ENCODE peak calls at places on chromosome X, in nine cellular contexts. One of them, this sample, is unnamed.

GRCh38 chrX:1178580-1179057 is 33.8 kb downstream of the CRLF2 start:
- DNase-seq in fibroblast of lung: no peak
- DNase-seq in OCI-LY7: no peak
- DNase-seq in left ventricle myocardium inferior: no peak
- DNase-seq in DND-41: no peak
- DNase-seq in suprapubic skin: no peak
- DNase-seq in heart left ventricle: no peak
- DNase-seq in A549: peak; percentile 62
- DNase-seq in mammary epithelial cell: peak; percentile 59
- DNase-seq in this sample: no peak

GRCh38 chrX:23784487-23785301 is 1.7 kb downstream of the SAT1 start:
- DNase-seq in A549: peak; percentile 64
- DNase-seq in left ventricle myocardium inferior: no peak
- DNase-seq in mammary epithelial cell: peak; percentile 81
- DNase-seq in heart left ventricle: no peak
- DNase-seq in suprapubic skin: no peak
- DNase-seq in OCI-LY7: peak; percentile 63
- DNase-seq in fibroblast of lung: peak; percentile 94
- DNase-seq in DND-41: no peak
- DNase-seq in this sample: peak; percentile 34

GRCh38 chrX:23937100-23937499 is 29.3 kb downstream of the CXorf58 start:
- DNase-seq in mammary epithelial cell: no peak
- DNase-seq in heart left ventricle: no peak
- DNase-seq in left ventricle myocardium inferior: no peak
- DNase-seq in OCI-LY7: no peak
- DNase-seq in suprapubic skin: no peak
- DNase-seq in DND-41: no peak
- DNase-seq in A549: peak; percentile 9
- DNase-seq in fibroblast of lung: no peak
- DNase-seq in this sample: no peak

GRCh38 chrX:118164138-118164537 is 47.5 kb upstream of the KLHL13 start:
- DNase-seq in mammary epithelial cell: peak; percentile 43
- DNase-seq in A549: no peak
- DNase-seq in heart left ventricle: no peak
- DNase-seq in fibroblast of lung: no peak
- DNase-seq in OCI-LY7: no peak
- DNase-seq in suprapubic skin: no peak
- DNase-seq in DND-41: no peak
- DNase-seq in left ventricle myocardium inferior: no peak
- DNase-seq in this sample: no peak

GRCh38 chrX:12898073-12898472 is 8.3 kb upstream of the TLR8 start:
- DNase-seq in heart left ventricle: no peak
- DNase-seq in DND-41: no peak
- DNase-seq in left ventricle myocardium inferior: no peak
- DNase-seq in mammary epithelial cell: no peak
- DNase-seq in fibroblast of lung: no peak
- DNase-seq in suprapubic skin: no peak
- DNase-seq in OCI-LY7: no peak
- DNase-seq in A549: no peak
- DNase-seq in this sample: no peak

GRCh38 chrX:82208976-82209375 is 1007.1 kb downstream of the SH3BGRL start:
- DNase-seq in left ventricle myocardium inferior: no peak
- DNase-seq in mammary epithelial cell: no peak
- DNase-seq in A549: no peak
- DNase-seq in fibroblast of lung: no peak
- DNase-seq in suprapubic skin: no peak
- DNase-seq in heart left ventricle: no peak
- DNase-seq in OCI-LY7: no peak
- DNase-seq in DND-41: no peak
- DNase-seq in this sample: no peak

GRCh38 chrX:149531599-149531998 is 9.2 kb upstream of the EOLA1 start:
- DNase-seq in suprapubic skin: no peak
- DNase-seq in fibroblast of lung: no peak
- DNase-seq in mammary epithelial cell: no peak
- DNase-seq in DND-41: no peak
- DNase-seq in OCI-LY7: peak; percentile 39
- DNase-seq in A549: no peak
- DNase-seq in heart left ventricle: no peak
- DNase-seq in left ventricle myocardium inferior: no peak
- DNase-seq in this sample: no peak

GRCh38 chrX:71935542-71935941 is 24.9 kb downstream of the NHSL2 start:
- DNase-seq in DND-41: no peak
- DNase-seq in suprapubic skin: no peak
- DNase-seq in mammary epithelial cell: no peak
- DNase-seq in left ventricle myocardium inferior: no peak
- DNase-seq in fibroblast of lung: no peak
- DNase-seq in OCI-LY7: no peak
- DNase-seq in A549: no peak
- DNase-seq in heart left ventricle: no peak
- DNase-seq in this sample: no peak

GRCh38 chrX:107659768-107660167 is 31.5 kb downstream of the PRPS1 start:
- DNase-seq in DND-41: peak; percentile 17
- DNase-seq in fibroblast of lung: peak; percentile 84
- DNase-seq in A549: peak; percentile 47
- DNase-seq in OCI-LY7: peak; percentile 48
- DNase-seq in heart left ventricle: no peak
- DNase-seq in suprapubic skin: no peak
- DNase-seq in mammary epithelial cell: peak; percentile 27
- DNase-seq in left ventricle myocardium inferior: no peak
- DNase-seq in this sample: no peak

GRCh38 chrX:20362268-20363002 is 95.7 kb upstream of the RPS6KA3 start:
- DNase-seq in fibroblast of lung: peak; percentile 47
- DNase-seq in DND-41: no peak
- DNase-seq in suprapubic skin: no peak
- DNase-seq in left ventricle myocardium inferior: no peak
- DNase-seq in A549: peak; percentile 95
- DNase-seq in OCI-LY7: no peak
- DNase-seq in mammary epithelial cell: no peak
- DNase-seq in heart left ventricle: no peak
- DNase-seq in this sample: no peak

GRCh38 chrX:7987160-7987992 is 60.2 kb upstream of the PNPLA4 start:
- DNase-seq in mammary epithelial cell: peak; percentile 32
- DNase-seq in DND-41: no peak
- DNase-seq in suprapubic skin: no peak
- DNase-seq in fibroblast of lung: no peak
- DNase-seq in A549: no peak
- DNase-seq in heart left ventricle: no peak
- DNase-seq in OCI-LY7: peak; percentile 1
- DNase-seq in left ventricle myocardium inferior: no peak
- DNase-seq in this sample: no peak

GRCh38 chrX:65679071-65679540 is 11.7 kb downstream of the MSN start:
- DNase-seq in mammary epithelial cell: peak; percentile 77
- DNase-seq in suprapubic skin: no peak
- DNase-seq in fibroblast of lung: no peak
- DNase-seq in heart left ventricle: no peak
- DNase-seq in DND-41: no peak
- DNase-seq in OCI-LY7: no peak
- DNase-seq in A549: peak; percentile 62
- DNase-seq in left ventricle myocardium inferior: no peak
- DNase-seq in this sample: no peak

GRCh38 chrX:41705680-41706374 is 17.1 kb downstream of the GPR34 start:
- DNase-seq in fibroblast of lung: no peak
- DNase-seq in mammary epithelial cell: no peak
- DNase-seq in left ventricle myocardium inferior: no peak
- DNase-seq in suprapubic skin: no peak
- DNase-seq in DND-41: peak; percentile 23
- DNase-seq in A549: no peak
- DNase-seq in heart left ventricle: no peak
- DNase-seq in OCI-LY7: peak; percentile 76
- DNase-seq in this sample: no peak

GRCh38 chrX:41703574-41704029 is 14.8 kb downstream of the GPR34 start:
- DNase-seq in DND-41: no peak
- DNase-seq in mammary epithelial cell: no peak
- DNase-seq in left ventricle myocardium inferior: no peak
- DNase-seq in OCI-LY7: no peak
- DNase-seq in suprapubic skin: no peak
- DNase-seq in heart left ventricle: no peak
- DNase-seq in fibroblast of lung: no peak
- DNase-seq in A549: no peak
- DNase-seq in this sample: no peak

GRCh38 chrX:41707218-41707617 is 16.8 kb upstream of the GPR82 start:
- DNase-seq in OCI-LY7: peak; percentile 50
- DNase-seq in suprapubic skin: no peak
- DNase-seq in left ventricle myocardium inferior: no peak
- DNase-seq in A549: no peak
- DNase-seq in mammary epithelial cell: no peak
- DNase-seq in heart left ventricle: no peak
- DNase-seq in fibroblast of lung: no peak
- DNase-seq in DND-41: no peak
- DNase-seq in this sample: no peak

DNA sequence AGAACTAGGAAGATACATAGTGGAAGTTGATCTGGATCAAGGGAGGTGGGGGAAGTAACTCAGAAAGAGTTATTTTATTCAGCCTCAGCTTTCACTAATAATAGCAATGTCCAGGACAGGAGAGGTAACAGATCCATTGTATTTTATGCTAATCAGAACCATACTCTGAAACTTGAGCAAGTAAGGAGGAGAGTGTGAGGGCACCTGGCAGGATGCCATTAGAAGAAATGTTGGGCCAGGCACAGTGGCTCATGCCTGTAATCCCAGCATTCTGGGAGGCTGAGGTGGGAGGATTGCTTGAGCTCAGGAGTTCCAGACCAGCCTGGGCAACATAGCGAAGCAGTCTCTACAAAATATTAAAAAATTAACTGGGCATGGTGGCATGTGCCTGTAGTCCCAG is 16.3 kb downstream of the GPR34 start:
- DNase-seq in OCI-LY7: no peak
- DNase-seq in mammary epithelial cell: no peak
- DNase-seq in DND-41: no peak
- DNase-seq in left ventricle myocardium inferior: no peak
- DNase-seq in heart left ventricle: no peak
- DNase-seq in suprapubic skin: no peak
- DNase-seq in fibroblast of lung: no peak
- DNase-seq in A549: no peak
- DNase-seq in this sample: no peak
- H3K4me3 ChIP-seq in OCI-LY7: peak overlapping the region; percentile 6
- H3K4me3 ChIP-seq in mammary epithelial cell: no peak overlapping the region
- H3K4me3 ChIP-seq in DND-41: no peak overlapping the region
- H3K4me3 ChIP-seq in left ventricle myocardium inferior: no peak overlapping the region
- H3K4me3 ChIP-seq in heart left ventricle: no peak overlapping the region
- H3K4me3 ChIP-seq in suprapubic skin: no peak overlapping the region
- H3K4me3 ChIP-seq in fibroblast of lung: no peak overlapping the region
- H3K4me3 ChIP-seq in A549: no peak overlapping the region
- H3K4me3 ChIP-seq in this sample: no peak overlapping the region

GRCh38 chrX:10014462-10015373 is 47.6 kb downstream of the CLDN34 start:
- DNase-seq in left ventricle myocardium inferior: peak; percentile 91
- DNase-seq in suprapubic skin: peak; percentile 90
- DNase-seq in DND-41: peak; percentile 87
- DNase-seq in heart left ventricle: peak; percentile 93
- DNase-seq in A549: peak; percentile 94
- DNase-seq in mammary epithelial cell: peak; percentile 77
- DNase-seq in OCI-LY7: peak; percentile 77
- DNase-seq in fibroblast of lung: peak; percentile 90
- DNase-seq in this sample: peak; percentile 51

GRCh38 chrX:10012776-10013175 is 45.6 kb downstream of the CLDN34 start:
- DNase-seq in left ventricle myocardium inferior: no peak
- DNase-seq in OCI-LY7: no peak
- DNase-seq in A549: no peak
- DNase-seq in fibroblast of lung: no peak
- DNase-seq in DND-41: no peak
- DNase-seq in suprapubic skin: no peak
- DNase-seq in heart left ventricle: no peak
- DNase-seq in mammary epithelial cell: no peak
- DNase-seq in this sample: no peak

GRCh38 chrX:10016516-10017132 is 49.5 kb downstream of the CLDN34 start:
- DNase-seq in fibroblast of lung: peak; percentile 48
- DNase-seq in DND-41: no peak
- DNase-seq in OCI-LY7: no peak
- DNase-seq in mammary epithelial cell: no peak
- DNase-seq in A549: no peak
- DNase-seq in heart left ventricle: no peak
- DNase-seq in left ventricle myocardium inferior: no peak
- DNase-seq in suprapubic skin: no peak
- DNase-seq in this sample: no peak

GRCh38 chrX:10017866-10018265 is 50.7 kb downstream of the CLDN34 start:
- DNase-seq in OCI-LY7: peak; percentile 21
- DNase-seq in mammary epithelial cell: peak; percentile 76
- DNase-seq in fibroblast of lung: peak; percentile 56
- DNase-seq in left ventricle myocardium inferior: no peak
- DNase-seq in A549: peak; percentile 72
- DNase-seq in suprapubic skin: no peak
- DNase-seq in DND-41: no peak
- DNase-seq in heart left ventricle: no peak
- DNase-seq in this sample: peak; percentile 44

DNA sequence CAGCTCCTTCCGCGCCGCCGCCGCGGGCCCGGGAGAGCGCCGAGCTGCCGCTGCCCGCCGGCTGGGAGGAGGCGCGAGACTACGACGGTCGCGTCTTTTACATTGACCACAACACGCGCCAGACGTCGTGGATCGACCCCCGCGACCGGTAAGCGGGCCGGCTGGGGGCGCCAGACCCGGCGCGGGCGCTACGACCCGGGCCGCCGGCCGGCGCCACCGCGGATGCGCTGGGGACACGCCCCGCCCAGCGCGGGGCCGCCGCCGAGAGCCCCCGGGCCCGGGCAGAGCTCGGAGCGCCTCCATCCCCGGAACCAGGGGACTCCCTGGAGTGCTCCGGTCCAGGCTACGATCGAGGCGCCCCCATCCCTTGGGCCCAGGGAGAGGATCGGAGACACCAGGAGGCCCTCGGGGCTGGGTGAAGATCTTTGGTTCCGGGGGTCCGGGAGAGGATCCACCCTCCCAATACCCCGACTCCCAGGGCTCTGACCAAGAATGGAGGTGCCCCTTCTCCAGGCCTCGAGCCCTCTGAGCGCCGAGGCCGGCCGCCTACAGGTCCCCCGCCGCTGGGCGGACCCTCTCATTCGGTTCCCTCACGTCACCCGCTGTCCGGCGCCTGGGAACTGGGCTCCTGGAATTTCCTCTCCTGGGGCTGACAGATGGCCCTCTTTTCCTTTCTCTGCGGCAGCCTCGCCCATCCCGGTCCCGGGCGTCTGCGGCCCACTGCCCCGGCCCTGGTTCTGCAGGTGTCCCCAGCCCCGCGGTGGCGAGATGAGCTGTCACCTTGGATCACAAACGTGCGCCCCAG is 48.8 kb downstream of the CLDN34 start:
- DNase-seq in suprapubic skin: peak; percentile 78
- DNase-seq in left ventricle myocardium inferior: peak; percentile 62
- DNase-seq in fibroblast of lung: peak; percentile 31
- DNase-seq in mammary epithelial cell: no peak
- DNase-seq in DND-41: peak; percentile 18
- DNase-seq in OCI-LY7: peak; percentile 53
- DNase-seq in A549: peak; percentile 40
- DNase-seq in heart left ventricle: peak; percentile 70
- DNase-seq in this sample: no peak
- TF ChIP-seq CTCF in suprapubic skin: no peak
- TF ChIP-seq CTCF in left ventricle myocardium inferior: peak; percentile 15
- TF ChIP-seq CTCF in fibroblast of lung: no peak
- TF ChIP-seq CTCF in mammary epithelial cell: no peak
- TF ChIP-seq CTCF in DND-41: no peak
- TF ChIP-seq CTCF in OCI-LY7: no peak
- TF ChIP-seq CTCF in A549: peak; percentile 34
- TF ChIP-seq CTCF in heart left ventricle: no peak
- TF ChIP-seq CTCF in this sample: no peak

GRCh38 chrX:153688071-153688470 is 345 bp downstream of the SLC6A8 start:
- DNase-seq in fibroblast of lung: no peak
- DNase-seq in heart left ventricle: peak; percentile 16
- DNase-seq in suprapubic skin: no peak
- DNase-seq in OCI-LY7: no peak
- DNase-seq in mammary epithelial cell: no peak
- DNase-seq in DND-41: no peak
- DNase-seq in A549: no peak
- DNase-seq in left ventricle myocardium inferior: no peak
- DNase-seq in this sample: no peak
- H3K4me3 ChIP-seq in fibroblast of lung: no peak overlapping the region
- H3K4me3 ChIP-seq in heart left ventricle: no peak overlapping the region
- H3K4me3 ChIP-seq in suprapubic skin: peak overlapping the region; percentile 40
- H3K4me3 ChIP-seq in OCI-LY7: no peak overlapping the region
- H3K4me3 ChIP-seq in mammary epithelial cell: no peak overlapping the region
- H3K4me3 ChIP-seq in DND-41: no peak overlapping the region
- H3K4me3 ChIP-seq in A549: peak overlapping the region; percentile 47
- H3K4me3 ChIP-seq in left ventricle myocardium inferior: peak overlapping the region; percentile 59
- H3K4me3 ChIP-seq in this sample: no peak overlapping the region

GRCh38 chrX:112760697-112761096 is 79.9 kb downstream of the AMOT start:
- DNase-seq in suprapubic skin: no peak
- DNase-seq in left ventricle myocardium inferior: no peak
- DNase-seq in fibroblast of lung: peak; percentile 2
- DNase-seq in A549: no peak
- DNase-seq in OCI-LY7: peak; percentile 18
- DNase-seq in mammary epithelial cell: no peak
- DNase-seq in heart left ventricle: no peak
- DNase-seq in DND-41: no peak
- DNase-seq in this sample: no peak
- TF ChIP-seq CTCF in suprapubic skin: no peak
- TF ChIP-seq CTCF in left ventricle myocardium inferior: no peak
- TF ChIP-seq CTCF in fibroblast of lung: no peak
- TF ChIP-seq CTCF in A549: no peak
- TF ChIP-seq CTCF in OCI-LY7: peak; percentile 63
- TF ChIP-seq CTCF in mammary epithelial cell: no peak
- TF ChIP-seq CTCF in heart left ventricle: no peak
- TF ChIP-seq CTCF in DND-41: no peak
- TF ChIP-seq CTCF in this sample: peak; percentile 12

This sample was measured in astrocyte of the cerebellum.